ENCODE peak calls at places on chromosomes 4 and X, in five cellular contexts. U, Q, I, W and H are unnamed samples.
A peak's percentile ranks its signal among the peaks of the same experiment; 100 is the strongest.

GRCh38 chr4:145937990-145938611 is 522 bp downstream of the ZNF827 start:
- DNase-seq in U (peak; percentile 34), Q (peak; percentile 52), I (peak; percentile 63), W (peak; percentile 64), H (no peak)

GRCh38 chr4:37666625-37667071 is 19.5 kb downstream of the RELL1 start:
- DNase-seq in U (no peak), Q (peak; percentile 88), I (peak; percentile 49), W (peak; percentile 37), H (no peak)

GRCh38 chr4:147853706-147854105 is 121.8 kb downstream of the ARHGAP10 start:
- DNase-seq in U (no peak), Q (no peak), I (no peak), W (no peak), H (no peak)

GRCh38 chrX:104370089-104370488 is 115.4 kb upstream of the ESX1 start:
- DNase-seq in U (no peak), Q (peak; percentile 37), I (no peak), W (no peak), H (no peak)

GRCh38 chr4:22962186-22962786 is 269.5 kb downstream of the GBA3 start:
- DNase-seq in U (no peak), Q (peak; percentile 11), I (no peak), W (peak; percentile 1), H (no peak)

GRCh38 chrX:107678957-107679740 is 50.8 kb downstream of the PRPS1 start:
- DNase-seq in U (peak; percentile 22), Q (peak; percentile 91), I (peak; percentile 86), W (peak; percentile 42), H (no peak)

GRCh38 chrX:7132335-7133035 is 15.0 kb upstream of the STS start:
- DNase-seq in U (no peak), Q (peak; percentile 77), I (peak; percentile 46), W (peak; percentile 60), H (peak; percentile 17)

GRCh38 chrX:48891402-48892288 is 5.9 kb downstream of the TIMM17B start:
- DNase-seq in U (peak; percentile 67), Q (peak; percentile 86), I (peak; percentile 81), W (peak; percentile 81), H (peak; percentile 64)

GRCh38 chrX:39859991-39860861 is 237.5 kb downstream of the BCOR start:
- DNase-seq in U (peak; percentile 37), Q (peak; percentile 73), I (peak; percentile 94), W (peak; percentile 90), H (no peak)

GRCh38 chr4:147717878-147718277 is 14.0 kb upstream of the ARHGAP10 start:
- DNase-seq in U (no peak), Q (no peak), I (no peak), W (peak; percentile 59), H (no peak)

GRCh38 chr4:169847171-169847570 is 89.4 kb upstream of the HPF1 start:
- DNase-seq in U (no peak), Q (no peak), I (no peak), W (no peak), H (no peak)

GRCh38 chr4:2812985-2813384 is 20.1 kb downstream of the SH3BP2 start:
- DNase-seq in U (no peak), Q (no peak), I (peak; percentile 42), W (peak; percentile 30), H (no peak)

GRCh38 chr4:54498661-54499111 is 159.1 kb upstream of the KIT start:
- DNase-seq in U (no peak), Q (peak; percentile 59), I (no peak), W (no peak), H (no peak)

GRCh38 chr4:87974856-87975462 is 555 bp upstream of the SPP1 start:
- DNase-seq in U (no peak), Q (no peak), I (no peak), W (no peak), H (no peak)

GRCh38 chr4:33911951-33912350 is 2332.4 kb downstream of the ARAP2 start:
- DNase-seq in U (no peak), Q (no peak), I (no peak), W (no peak), H (no peak)

GRCh38 chr4:77003400-77003799 is 53.8 kb downstream of the SEPTIN11 start:
- DNase-seq in U (no peak), Q (no peak), I (no peak), W (no peak), H (no peak)

GRCh38 chrX:40202456-40202855 is 104.7 kb upstream of the BCOR start:
- DNase-seq in U (no peak), Q (no peak), I (peak; percentile 35), W (peak; percentile 72), H (no peak)

GRCh38 chr4:44727471-44727870 is 1.1 kb upstream of the GNPDA2 start:
- DNase-seq in U (no peak), Q (no peak), I (no peak), W (no peak), H (no peak)

GRCh38 chr4:44722001-44722400 is 4.4 kb downstream of the GNPDA2 start:
- DNase-seq in U (no peak), Q (no peak), I (no peak), W (no peak), H (no peak)

GRCh38 chr4:44725166-44725565 is 1.2 kb downstream of the GNPDA2 start:
- DNase-seq in U (no peak), Q (no peak), I (no peak), W (peak; percentile 10), H (no peak)

GRCh38 chr4:44725861-44726820 is at the start of gene GNPDA2:
- DNase-seq in U (peak; percentile 75), Q (peak; percentile 92), I (peak; percentile 87), W (peak; percentile 92), H (peak; percentile 78)
- TF ChIP-seq CTCF in U (no peak), Q (peak; percentile 39), I (no peak), W (peak; percentile 13), H (peak; percentile 27)

DNA sequence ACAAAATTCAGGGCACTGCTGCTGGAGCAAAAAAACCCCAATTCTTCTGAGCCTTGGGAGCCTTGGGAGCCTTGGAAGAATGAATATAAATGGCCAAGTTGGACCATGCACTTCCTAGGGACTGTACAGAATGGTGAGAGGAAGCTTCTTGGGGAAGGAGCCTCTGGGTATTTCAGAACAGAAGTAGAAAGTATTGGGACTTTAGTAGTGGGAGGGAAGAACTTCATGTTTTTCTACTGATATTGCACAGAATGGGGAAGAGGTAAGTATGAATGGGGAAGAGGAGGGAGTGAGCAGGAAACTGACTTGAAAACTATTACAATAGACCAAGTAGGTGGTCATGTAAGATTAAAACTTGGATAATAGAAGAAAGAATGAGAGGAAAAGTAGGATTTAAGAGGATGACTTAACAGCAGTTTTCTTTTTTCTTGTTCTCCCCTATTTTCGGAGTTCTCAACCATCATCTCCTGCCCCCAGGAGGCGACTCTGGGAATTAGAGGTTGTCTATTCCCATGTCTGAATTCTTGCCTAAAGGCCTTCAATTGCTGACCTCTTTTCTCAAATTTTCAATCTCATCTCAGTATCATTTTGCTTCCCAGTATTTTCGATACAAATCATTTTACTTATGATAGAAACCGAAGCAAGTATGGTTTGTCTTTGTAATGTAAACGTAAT is 44.5 kb upstream of the TAPT1 start:
- DNase-seq in U (no peak), Q (no peak), I (no peak), W (no peak), H (no peak)
- TF ChIP-seq CTCF in U (no peak), Q (peak; percentile 25), I (no peak), W (no peak), H (peak; percentile 32)

GRCh38 chr4:122826000-122826595 is 533 bp upstream of the FGF2 start:
- DNase-seq in U (no peak), Q (peak; percentile 22), I (no peak), W (no peak), H (no peak)

GRCh38 chr4:122830392-122831095 is 3.9 kb downstream of the FGF2 start:
- DNase-seq in U (no peak), Q (peak; percentile 41), I (no peak), W (no peak), H (no peak)

GRCh38 chr4:122826596-122827257 is at the start of gene FGF2:
- DNase-seq in U (peak; percentile 17), Q (peak; percentile 56), I (peak; percentile 26), W (peak; percentile 44), H (peak; percentile 32)

GRCh38 chr4:122827258-122827887 is 742 bp downstream of the FGF2 start:
- DNase-seq in U (peak; percentile 43), Q (peak; percentile 39), I (peak; percentile 26), W (peak; percentile 81), H (peak; percentile 19)

GRCh38 chr4:122827899-122828601 is 1.4 kb downstream of the FGF2 start:
- DNase-seq in U (no peak), Q (peak; percentile 88), I (peak; percentile 60), W (peak; percentile 93), H (no peak)
- TF ChIP-seq CTCF in U (no peak), Q (peak; percentile 41), I (peak; percentile 13), W (peak; percentile 5), H (no peak)

GRCh38 chr4:42296196-42296595 is 101.1 kb upstream of the SHISA3 start:
- DNase-seq in U (no peak), Q (no peak), I (no peak), W (peak; percentile 26), H (no peak)
- TF ChIP-seq CTCF in U (no peak), Q (no peak), I (no peak), W (peak; percentile 12), H (no peak)

GRCh38 chr4:62077406-62077805 is 877.3 kb downstream of the ADGRL3 start:
- DNase-seq in U (no peak), Q (no peak), I (no peak), W (no peak), H (no peak)

GRCh38 chr4:62075082-62075481 is 875.0 kb downstream of the ADGRL3 start:
- DNase-seq in U (no peak), Q (no peak), I (no peak), W (no peak), H (no peak)

GRCh38 chr4:62080431-62080830 is 880.3 kb downstream of the ADGRL3 start:
- DNase-seq in U (no peak), Q (no peak), I (no peak), W (no peak), H (no peak)
- TF ChIP-seq CTCF in U (no peak), Q (no peak), I (no peak), W (no peak), H (no peak)

GRCh38 chr4:185794637-185795036 is 17.4 kb downstream of the SORBS2 start:
- DNase-seq in U (no peak), Q (no peak), I (no peak), W (no peak), H (no peak)
- TF ChIP-seq CTCF in U (no peak), Q (no peak), I (no peak), W (no peak), H (no peak)